ENCODE peak calls at places on chromosome 3, in five cellular contexts. L is thoracic aorta, A is thyroid gland, M is neural progenitor cell, B is sigmoid colon. K is an unnamed sample.

GRCh38 chr3:179464296-179465092 is 13.2 kb upstream of the GNB4 start:
- DNase-seq in A (no peak), M (peak; percentile 27), B (no peak), L (no peak), K (peak; percentile 75)

GRCh38 chr3:120177907-120178306 is 83.7 kb upstream of the GSK3B start:
- DNase-seq in A (no peak), B (no peak), M (no peak), L (no peak), K (no peak)

GRCh38 chr3:5004319-5005152 is 25.3 kb downstream of the BHLHE40 start:
- DNase-seq in M (no peak), L (no peak), A (no peak), B (peak; percentile 46), K (no peak)

GRCh38 chr3:17557749-17558463 is 184.5 kb downstream of the TBC1D5 start:
- DNase-seq in A (no peak), L (no peak), B (no peak), M (no peak), K (no peak)

GRCh38 chr3:46830801-46831200 is 32.4 kb downstream of the MYL3 start:
- DNase-seq in L (no peak), B (no peak), M (no peak), A (no peak), K (no peak)

GRCh38 chr3:25663324-25664065 is 1.2 kb downstream of the TOP2B start:
- DNase-seq in M (peak; percentile 57), A (no peak), L (no peak), B (no peak), K (no peak)

GRCh38 chr3:71064288-71064975 is 519.1 kb downstream of the FOXP1 start:
- DNase-seq in A (peak; percentile 51), L (no peak), B (peak; percentile 74), M (peak; percentile 76), K (peak; percentile 46)

GRCh38 chr3:150114273-150114672 is 143.6 kb upstream of the PFN2 start:
- DNase-seq in B (no peak), L (no peak), A (no peak), M (no peak), K (no peak)

GRCh38 chr3:36446230-36446629 is 65.9 kb downstream of the STAC start:
- DNase-seq in M (no peak), L (no peak), A (no peak), B (no peak), K (no peak)

GRCh38 chr3:133840055-133840737 is 34.6 kb downstream of the SRPRB start:
- DNase-seq in L (no peak), B (peak; percentile 19), A (no peak), M (no peak), K (no peak)

GRCh38 chr3:125386811-125387210 is 11.7 kb upstream of the ZNF148 start:
- DNase-seq in A (peak; percentile 73), L (no peak), B (no peak), M (peak; percentile 67), K (no peak)

GRCh38 chr3:72159487-72159886 is 374.5 kb upstream of the PROK2 start:
- DNase-seq in M (no peak), A (no peak), B (no peak), L (no peak), K (no peak)

GRCh38 chr3:89049119-89049518 is 58.3 kb upstream of the EPHA3 start:
- DNase-seq in L (no peak), B (no peak), A (no peak), M (peak; percentile 39), K (no peak)

GRCh38 chr3:41224120-41224806 is 25.0 kb downstream of the CTNNB1 start:
- DNase-seq in A (no peak), M (no peak), L (no peak), B (no peak), K (no peak)

GRCh38 chr3:52827866-52828376 is 2.6 kb downstream of the ITIH4 start:
- DNase-seq in L (no peak), A (no peak), M (peak; percentile 15), B (no peak), K (no peak)

GRCh38 chr3:169667710-169668080 is 4.2 kb upstream of the MECOM start:
- DNase-seq in B (no peak), A (no peak), L (no peak), M (no peak), K (no peak)

GRCh38 chr3:195738274-195739044 is 17.7 kb downstream of the MUC20 start:
- DNase-seq in M (no peak), B (peak; percentile 25), L (no peak), A (no peak), K (no peak)

GRCh38 chr3:192920406-192920805 is 2.8 kb upstream of the MB21D2 start:
- DNase-seq in M (no peak), L (no peak), A (no peak), B (no peak), K (no peak)

GRCh38 chr3:7917443-7918151 is 584.0 kb upstream of the LMCD1 start:
- DNase-seq in A (no peak), B (no peak), M (no peak), L (no peak), K (no peak)

DNA sequence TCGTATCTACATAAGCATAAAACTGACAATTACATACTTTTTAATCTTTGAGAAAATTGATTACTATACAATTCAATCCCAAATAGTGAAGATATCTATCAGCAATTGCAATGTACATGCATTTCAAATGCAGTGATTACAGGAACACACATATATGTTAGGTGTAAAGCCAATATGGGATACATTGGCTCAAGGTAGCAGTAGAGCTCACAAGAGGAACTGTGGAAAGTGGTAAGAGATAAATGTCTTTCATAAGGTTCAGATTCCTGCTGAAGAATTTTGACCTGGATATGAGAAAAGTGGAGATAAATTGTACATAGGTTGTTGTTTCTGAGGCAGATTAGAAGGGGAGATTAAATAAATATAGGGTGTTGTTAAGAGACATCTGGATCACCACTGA is 1280.5 kb downstream of the OTOL1 start:
- DNase-seq in L (no peak), A (no peak), B (no peak), M (no peak), K (no peak)
- TF ChIP-seq CTCF in L (no peak), A (no peak), B (no peak), M (peak; percentile 17), K (no peak)

GRCh38 chr3:30294241-30294667 is 312.1 kb upstream of the TGFBR2 start:
- DNase-seq in M (peak; percentile 26), B (no peak), A (peak; percentile 24), L (no peak), K (no peak)
- TF ChIP-seq CTCF in M (no peak), B (no peak), A (no peak), L (no peak), K (no peak)

GRCh38 chr3:188349276-188349962 is 195.5 kb downstream of the LPP start:
- DNase-seq in B (no peak), A (no peak), M (peak; percentile 28), L (no peak), K (no peak)
- TF ChIP-seq CTCF in B (no peak), A (no peak), M (peak; percentile 30), L (no peak), K (no peak)

GRCh38 chr3:49657208-49657915 is 16.8 kb upstream of the APEH start:
- DNase-seq in L (no peak), M (no peak), A (no peak), B (no peak), K (no peak)

GRCh38 chr3:49655731-49656285 is 18.3 kb upstream of the APEH start:
- DNase-seq in A (no peak), M (no peak), B (no peak), L (no peak), K (no peak)

GRCh38 chr3:49654176-49654825 is 19.9 kb upstream of the APEH start:
- DNase-seq in L (no peak), B (no peak), A (no peak), M (no peak), K (no peak)

GRCh38 chr3:49654955-49655556 is 19.1 kb upstream of the APEH start:
- DNase-seq in A (peak; percentile 58), M (no peak), L (no peak), B (no peak), K (no peak)

GRCh38 chr3:49656541-49657112 is 17.5 kb upstream of the APEH start:
- DNase-seq in L (no peak), A (no peak), M (peak; percentile 17), B (no peak), K (no peak)
- TF ChIP-seq CTCF in L (no peak), A (no peak), M (peak; percentile 5), B (no peak), K (no peak)

GRCh38 chr3:3998140-3998977 is 199.1 kb downstream of the LRRN1 start:
- DNase-seq in M (peak; percentile 70), B (no peak), L (no peak), A (peak; percentile 26), K (no peak)
- TF ChIP-seq CTCF in M (peak; percentile 77), B (no peak), L (no peak), A (peak; percentile 53), K (no peak)

DNA sequence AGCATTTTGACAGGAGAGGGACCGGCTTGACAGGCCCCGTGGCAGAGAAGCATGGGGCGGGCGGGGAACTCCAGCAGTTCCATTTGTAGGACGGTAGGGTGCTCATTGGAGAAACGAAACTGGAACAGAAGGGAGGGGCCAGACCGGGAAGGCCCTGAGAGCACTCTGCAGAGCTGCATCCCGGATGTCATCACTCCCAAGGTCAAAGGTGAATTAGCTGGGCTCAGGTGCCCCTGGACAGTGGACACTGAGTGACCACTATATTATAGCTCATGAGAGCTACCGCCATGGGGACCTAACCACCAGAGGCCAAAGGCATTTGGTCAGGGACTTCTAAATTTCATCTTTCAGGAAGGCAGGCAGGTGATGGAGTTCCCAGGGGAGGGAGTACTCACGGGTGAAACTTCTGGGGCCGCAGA is 7.3 kb downstream of the CSRNP1 start:
- DNase-seq in B (peak; percentile 76), A (no peak), M (no peak), L (no peak), K (no peak)
- TF ChIP-seq CTCF in B (no peak), A (no peak), M (no peak), L (no peak), K (no peak)

DNA sequence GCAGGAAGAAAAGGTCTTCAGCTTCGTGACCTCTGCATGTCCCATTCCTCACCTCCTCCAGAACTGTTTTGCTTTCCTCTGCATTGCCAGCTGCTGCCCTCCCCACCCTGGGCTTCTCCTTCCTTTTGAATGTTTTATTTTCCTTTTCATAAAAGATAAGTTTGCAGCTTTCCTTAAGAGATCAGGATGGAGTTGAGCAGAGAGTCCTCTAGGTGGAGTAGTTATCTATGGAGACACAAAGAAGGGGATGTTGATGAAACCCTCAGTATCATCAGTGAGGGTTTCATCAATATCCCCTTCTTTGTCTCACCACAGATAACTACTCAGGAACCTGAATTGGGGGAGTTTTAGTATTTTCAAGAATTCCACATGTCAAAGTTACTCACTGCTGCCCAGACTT is 19.0 kb upstream of the SLC25A36 start:
- DNase-seq in A (no peak), L (no peak), B (no peak), M (peak; percentile 14), K (no peak)
- TF ChIP-seq CTCF in A (peak; percentile 18), L (no peak), B (no peak), M (peak; percentile 56), K (no peak)

DNA sequence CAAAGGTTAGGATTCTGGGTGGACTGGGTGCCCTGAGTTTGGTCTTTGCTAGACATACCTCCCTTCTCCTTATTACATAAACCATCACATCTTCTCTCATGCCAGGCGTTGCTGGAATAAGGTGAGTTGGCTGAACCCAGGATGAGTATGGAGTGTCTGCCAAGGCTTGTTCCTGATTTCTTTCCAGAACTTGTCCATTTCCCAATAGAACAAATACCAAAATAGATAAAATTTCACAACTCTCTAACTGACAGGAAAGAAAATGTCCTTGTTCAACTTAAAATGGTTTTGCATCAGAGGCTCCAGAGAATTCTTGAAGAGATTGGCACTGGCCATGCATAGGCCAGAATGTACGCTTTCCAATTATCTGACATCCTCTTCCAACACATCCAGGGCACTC is 291.9 kb downstream of the IGSF11 start:
- DNase-seq in B (no peak), A (no peak), L (no peak), M (no peak), K (no peak)
- TF ChIP-seq CTCF in B (no peak), A (no peak), L (no peak), M (no peak), K (no peak)

K was measured in breast epithelium.